ENCODE peak calls at places on chromosomes 16 and 17, in five cellular contexts. B is fibroblast of the aortic adventitia; F is NT2/D1; V is activated CD8-positive, alpha-beta T cell treated with anti-CD3 and anti-CD28 coated beads, Interleukin-2, amount 10 ng/mL, durations not matched to agents 7 days and 5 days; G is activated effector memory CD4-positive, alpha-beta T cell treated with anti-CD3 and anti-CD28 coated beads, Interleukin-2, amount 50 U/mL, for 16 hours. R is an unnamed sample.

GRCh38 chr17:9999948-10000695 is 95.1 kb upstream of the RCVRN start:
- DNase-seq in B (no peak), F (no peak), V (no peak), G (no peak), R (no peak)

GRCh38 chr17:47200325-47200663 is 8.9 kb upstream of the MYL4 start:
- DNase-seq in B (no peak), F (no peak), V (no peak), G (no peak), R (no peak)

GRCh38 chr16:8391219-8391757 is 199.0 kb downstream of the TMEM114 start:
- DNase-seq in B (no peak), F (no peak), V (no peak), G (no peak), R (no peak)

GRCh38 chr16:47947741-47948140 is 208.1 kb downstream of the ABCC12 start:
- DNase-seq in B (no peak), F (no peak), V (no peak), G (no peak), R (no peak)

GRCh38 chr17:9890124-9890523 is 14.9 kb downstream of the RCVRN start:
- DNase-seq in B (no peak), F (peak), V (no peak), G (no peak), R (peak)

GRCh38 chr17:66462010-66462409 is 159.6 kb downstream of the PRKCA start:
- DNase-seq in B (no peak), F (no peak), V (no peak), G (no peak), R (no peak)

GRCh38 chr17:59803377-59803757 is 89.4 kb downstream of the TUBD1 start:
- DNase-seq in B (no peak), F (no peak), V (no peak), G (no peak), R (peak)

GRCh38 chr16:67115649-67116048 is 5.9 kb downstream of the PHAF1 start:
- DNase-seq in B (peak), F (no peak), V (no peak), G (no peak), R (peak)

GRCh38 chr17:65346166-65346565 is 209.0 kb downstream of the RGS9 start:
- DNase-seq in B (peak), F (no peak), V (no peak), G (no peak), R (peak)

GRCh38 chr17:58529275-58529674 is 14.8 kb upstream of the MTMR4 start:
- DNase-seq in B (no peak), F (no peak), V (no peak), G (no peak), R (no peak)

GRCh38 chr16:85484337-85485295 is 128.5 kb upstream of the GSE1 start:
- DNase-seq in B (no peak), F (no peak), V (no peak), G (no peak), R (no peak)

GRCh38 chr17:4666296-4666695 is 24.8 kb upstream of the ALOX15 start:
- DNase-seq in B (no peak), F (no peak), V (no peak), G (no peak), R (peak)

GRCh38 chr16:30528799-30529457 is 2.6 kb upstream of the ZNF768 start:
- DNase-seq in B (no peak), F (no peak), V (no peak), G (no peak), R (no peak)

GRCh38 chr17:78403822-78404221 is 25.4 kb downstream of the PGS1 start:
- DNase-seq in B (no peak), F (no peak), V (no peak), G (no peak), R (no peak)

GRCh38 chr16:14284371-14284770 is 213.3 kb downstream of the MRTFB start:
- DNase-seq in B (no peak), F (no peak), V (peak), G (no peak), R (no peak)

GRCh38 chr17:50692448-50693040 is 15.2 kb downstream of the ANKRD40 start:
- DNase-seq in B (no peak), F (no peak), V (no peak), G (no peak), R (no peak)

GRCh38 chr17:67067571-67068517 is 23.5 kb downstream of the CACNG1 start:
- DNase-seq in B (no peak), F (no peak), V (no peak), G (no peak), R (no peak)

GRCh38 chr17:8332688-8333087 is 7.0 kb upstream of the ODF4 start:
- DNase-seq in B (no peak), F (no peak), V (no peak), G (no peak), R (no peak)

GRCh38 chr16:71840052-71840451 is 5.7 kb upstream of the ATXN1L start:
- DNase-seq in B (peak), F (no peak), V (no peak), G (no peak), R (peak)

GRCh38 chr16:65740716-65741115 is 618.9 kb upstream of the CDH11 start:
- DNase-seq in B (peak), F (no peak), V (no peak), G (no peak), R (peak)

GRCh38 chr17:79758260-79758659 is 19.7 kb upstream of the CBX2 start:
- DNase-seq in B (no peak), F (no peak), V (no peak), G (no peak), R (no peak)

GRCh38 chr17:27445971-27446370 is 10.3 kb upstream of the KSR1 start:
- DNase-seq in B (no peak), F (no peak), V (no peak), G (no peak), R (no peak)

GRCh38 chr17:48819466-48819865 is 2.4 kb upstream of the TTLL6 start:
- DNase-seq in B (peak), F (no peak), V (no peak), G (no peak), R (no peak)

GRCh38 chr17:78990349-78991016 is 10.8 kb upstream of the LGALS3BP start:
- DNase-seq in B (no peak), F (no peak), V (no peak), G (peak), R (no peak)

GRCh38 chr17:81685108-81685507 is 1.3 kb downstream of the HGS start:
- DNase-seq in B (peak), F (no peak), V (peak), G (peak), R (peak)

GRCh38 chr17:17345294-17345597 is 42.1 kb downstream of the NT5M start:
- DNase-seq in B (no peak), F (no peak), V (no peak), G (no peak), R (no peak)

GRCh38 chr16:64253114-64253513 is 868.7 kb downstream of the CDH11 start:
- DNase-seq in B (no peak), F (no peak), V (no peak), G (no peak), R (peak)

GRCh38 chr17:57819273-57819672 is 30.6 kb downstream of the MRPS23 start:
- DNase-seq in B (no peak), F (no peak), V (no peak), G (no peak), R (no peak)

GRCh38 chr16:78897299-78897698 is 703.2 kb downstream of the MAF start:
- DNase-seq in B (no peak), F (no peak), V (no peak), G (no peak), R (no peak)

R was measured in amniotic epithelial cell.